ENCODE peak calls at places on chromosomes 11 and 22, in five cellular contexts. One of them, this sample, is unnamed.

GRCh38 chr11:102799656-102800339 is 1.8 kb upstream of the MMP1 start:
- DNase-seq in NB4: no peak
- DNase-seq in PC-9: no peak
- DNase-seq in lower lobe of right lung: no peak
- DNase-seq in astrocyte of the spinal cord: no peak
- DNase-seq in this sample: peak; percentile 46

GRCh38 chr11:57277845-57278720 is 41.0 kb upstream of the APLNR start:
- DNase-seq in NB4: peak; percentile 50
- DNase-seq in PC-9: peak; percentile 94
- DNase-seq in lower lobe of right lung: peak; percentile 71
- DNase-seq in astrocyte of the spinal cord: peak; percentile 75
- DNase-seq in this sample: peak; percentile 94

GRCh38 chr22:46537946-46538815 is 761 bp upstream of the CELSR1 start:
- DNase-seq in NB4: peak; percentile 69
- DNase-seq in PC-9: peak; percentile 65
- DNase-seq in lower lobe of right lung: no peak
- DNase-seq in astrocyte of the spinal cord: peak; percentile 35
- DNase-seq in this sample: peak; percentile 40

GRCh38 chr11:100367892-100368291 is 319.2 kb upstream of the ARHGAP42 start:
- DNase-seq in NB4: no peak
- DNase-seq in PC-9: no peak
- DNase-seq in lower lobe of right lung: no peak
- DNase-seq in astrocyte of the spinal cord: no peak
- DNase-seq in this sample: no peak

GRCh38 chr11:14669499-14669898 is 25.9 kb downstream of the PDE3B start:
- DNase-seq in NB4: no peak
- DNase-seq in PC-9: no peak
- DNase-seq in lower lobe of right lung: no peak
- DNase-seq in astrocyte of the spinal cord: no peak
- DNase-seq in this sample: no peak

GRCh38 chr22:33451851-33452469 is 393.8 kb upstream of the SYN3 start:
- DNase-seq in NB4: no peak
- DNase-seq in PC-9: no peak
- DNase-seq in lower lobe of right lung: no peak
- DNase-seq in astrocyte of the spinal cord: no peak
- DNase-seq in this sample: no peak

GRCh38 chr11:46738887-46739286 is 19.9 kb downstream of the F2 start:
- DNase-seq in NB4: no peak
- DNase-seq in PC-9: no peak
- DNase-seq in lower lobe of right lung: no peak
- DNase-seq in astrocyte of the spinal cord: no peak
- DNase-seq in this sample: no peak

GRCh38 chr11:125250316-125250870 is 85.8 kb downstream of the PKNOX2 start:
- DNase-seq in NB4: peak; percentile 10
- DNase-seq in PC-9: no peak
- DNase-seq in lower lobe of right lung: no peak
- DNase-seq in astrocyte of the spinal cord: peak; percentile 18
- DNase-seq in this sample: no peak

GRCh38 chr22:46578824-46579561 is 41.2 kb upstream of the GRAMD4 start:
- DNase-seq in NB4: peak; percentile 34
- DNase-seq in PC-9: no peak
- DNase-seq in lower lobe of right lung: peak; percentile 63
- DNase-seq in astrocyte of the spinal cord: peak; percentile 39
- DNase-seq in this sample: peak; percentile 37

GRCh38 chr11:7469351-7469865 is 15.9 kb upstream of the OLFML1 start:
- DNase-seq in NB4: no peak
- DNase-seq in PC-9: no peak
- DNase-seq in lower lobe of right lung: no peak
- DNase-seq in astrocyte of the spinal cord: no peak
- DNase-seq in this sample: no peak

DNA sequence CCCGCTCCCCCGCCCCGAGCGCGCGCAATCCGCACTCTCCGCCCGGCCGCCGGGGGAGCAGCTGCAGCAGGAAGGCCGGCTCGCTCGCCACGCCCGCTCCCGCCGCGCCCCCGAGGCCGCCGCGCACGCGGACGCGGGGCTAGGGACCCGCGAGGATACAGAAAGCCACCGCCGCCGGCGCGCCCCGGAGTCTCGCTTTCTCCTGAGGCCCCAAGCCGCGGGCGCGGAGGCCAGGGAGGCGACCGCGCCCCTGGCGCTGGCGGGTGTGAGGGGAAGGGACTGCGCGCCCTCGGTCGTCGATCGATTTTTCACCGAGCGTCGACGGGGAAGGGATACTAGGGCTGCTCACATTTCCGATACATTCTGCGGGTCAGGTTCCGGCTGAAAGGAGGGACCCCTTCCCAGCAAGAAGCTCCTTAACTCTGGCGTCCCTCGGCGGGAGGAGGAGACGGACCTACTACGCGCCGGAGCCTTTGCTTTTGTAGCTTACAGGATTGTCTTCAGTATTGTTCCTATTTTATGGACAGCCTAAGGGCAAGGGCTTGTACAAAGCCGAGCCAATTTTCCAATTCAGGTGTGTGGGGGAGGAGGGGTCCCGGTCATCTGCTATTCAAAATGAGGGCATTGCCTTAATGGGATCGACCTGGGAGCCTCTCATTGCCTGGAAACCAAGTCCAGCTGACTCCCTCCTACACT is 416 bp upstream of the GAB2 start:
- DNase-seq in NB4: peak; percentile 91
- DNase-seq in PC-9: peak; percentile 63
- DNase-seq in lower lobe of right lung: peak; percentile 91
- DNase-seq in astrocyte of the spinal cord: peak; percentile 72
- DNase-seq in this sample: peak; percentile 77
- TF ChIP-seq CTCF in NB4: no peak
- TF ChIP-seq CTCF in PC-9: peak; percentile 26
- TF ChIP-seq CTCF in lower lobe of right lung: peak; percentile 15
- TF ChIP-seq CTCF in astrocyte of the spinal cord: no peak
- TF ChIP-seq CTCF in this sample: no peak

GRCh38 chr11:75722669-75723042 is 5.0 kb downstream of the MOGAT2 start:
- DNase-seq in NB4: no peak
- DNase-seq in PC-9: no peak
- DNase-seq in lower lobe of right lung: no peak
- DNase-seq in astrocyte of the spinal cord: no peak
- DNase-seq in this sample: no peak
- H3K4me3 ChIP-seq in NB4: no peak overlapping the region
- H3K4me3 ChIP-seq in PC-9: no peak overlapping the region
- H3K4me3 ChIP-seq in lower lobe of right lung: no peak overlapping the region
- H3K4me3 ChIP-seq in astrocyte of the spinal cord: no peak overlapping the region
- H3K4me3 ChIP-seq in this sample: no peak overlapping the region

GRCh38 chr22:35894464-35894878 is 134.2 kb downstream of the RBFOX2 start:
- DNase-seq in NB4: no peak
- DNase-seq in PC-9: no peak
- DNase-seq in lower lobe of right lung: no peak
- DNase-seq in astrocyte of the spinal cord: peak; percentile 32
- DNase-seq in this sample: peak; percentile 28
- TF ChIP-seq CTCF in NB4: no peak
- TF ChIP-seq CTCF in PC-9: no peak
- TF ChIP-seq CTCF in lower lobe of right lung: no peak
- TF ChIP-seq CTCF in astrocyte of the spinal cord: no peak
- TF ChIP-seq CTCF in this sample: no peak

GRCh38 chr11:65445101-65445603 is 22.6 kb downstream of the NEAT1 start:
- DNase-seq in NB4: no peak
- DNase-seq in PC-9: no peak
- DNase-seq in lower lobe of right lung: no peak
- DNase-seq in astrocyte of the spinal cord: peak; percentile 62
- DNase-seq in this sample: peak; percentile 46

GRCh38 chr11:65445604-65446445 is 23.2 kb downstream of the NEAT1 start:
- DNase-seq in NB4: peak; percentile 61
- DNase-seq in PC-9: peak; percentile 34
- DNase-seq in lower lobe of right lung: no peak
- DNase-seq in astrocyte of the spinal cord: peak; percentile 38
- DNase-seq in this sample: peak; percentile 61

GRCh38 chr11:65444314-65445051 is 21.9 kb downstream of the NEAT1 start:
- DNase-seq in NB4: no peak
- DNase-seq in PC-9: no peak
- DNase-seq in lower lobe of right lung: no peak
- DNase-seq in astrocyte of the spinal cord: peak; percentile 43
- DNase-seq in this sample: peak; percentile 42

GRCh38 chr11:65440831-65441499 is 18.4 kb downstream of the NEAT1 start:
- DNase-seq in NB4: no peak
- DNase-seq in PC-9: peak; percentile 35
- DNase-seq in lower lobe of right lung: no peak
- DNase-seq in astrocyte of the spinal cord: peak; percentile 51
- DNase-seq in this sample: peak; percentile 46

GRCh38 chr11:65442952-65443351 is 20.4 kb downstream of the NEAT1 start:
- DNase-seq in NB4: no peak
- DNase-seq in PC-9: no peak
- DNase-seq in lower lobe of right lung: no peak
- DNase-seq in astrocyte of the spinal cord: peak; percentile 41
- DNase-seq in this sample: peak; percentile 41
- H3K4me3 ChIP-seq in NB4: no peak overlapping the region
- H3K4me3 ChIP-seq in PC-9: no peak overlapping the region
- H3K4me3 ChIP-seq in lower lobe of right lung: no peak overlapping the region
- H3K4me3 ChIP-seq in astrocyte of the spinal cord: no peak overlapping the region
- H3K4me3 ChIP-seq in this sample: no peak overlapping the region

GRCh38 chr11:45180158-45180887 is 33.9 kb downstream of the PRDM11 start:
- DNase-seq in NB4: peak; percentile 82
- DNase-seq in PC-9: peak; percentile 63
- DNase-seq in lower lobe of right lung: peak; percentile 64
- DNase-seq in astrocyte of the spinal cord: no peak
- DNase-seq in this sample: no peak
- TF ChIP-seq CTCF in NB4: no peak
- TF ChIP-seq CTCF in PC-9: peak; percentile 1
- TF ChIP-seq CTCF in lower lobe of right lung: peak; percentile 55
- TF ChIP-seq CTCF in astrocyte of the spinal cord: peak; percentile 44
- TF ChIP-seq CTCF in this sample: peak; percentile 29

DNA sequence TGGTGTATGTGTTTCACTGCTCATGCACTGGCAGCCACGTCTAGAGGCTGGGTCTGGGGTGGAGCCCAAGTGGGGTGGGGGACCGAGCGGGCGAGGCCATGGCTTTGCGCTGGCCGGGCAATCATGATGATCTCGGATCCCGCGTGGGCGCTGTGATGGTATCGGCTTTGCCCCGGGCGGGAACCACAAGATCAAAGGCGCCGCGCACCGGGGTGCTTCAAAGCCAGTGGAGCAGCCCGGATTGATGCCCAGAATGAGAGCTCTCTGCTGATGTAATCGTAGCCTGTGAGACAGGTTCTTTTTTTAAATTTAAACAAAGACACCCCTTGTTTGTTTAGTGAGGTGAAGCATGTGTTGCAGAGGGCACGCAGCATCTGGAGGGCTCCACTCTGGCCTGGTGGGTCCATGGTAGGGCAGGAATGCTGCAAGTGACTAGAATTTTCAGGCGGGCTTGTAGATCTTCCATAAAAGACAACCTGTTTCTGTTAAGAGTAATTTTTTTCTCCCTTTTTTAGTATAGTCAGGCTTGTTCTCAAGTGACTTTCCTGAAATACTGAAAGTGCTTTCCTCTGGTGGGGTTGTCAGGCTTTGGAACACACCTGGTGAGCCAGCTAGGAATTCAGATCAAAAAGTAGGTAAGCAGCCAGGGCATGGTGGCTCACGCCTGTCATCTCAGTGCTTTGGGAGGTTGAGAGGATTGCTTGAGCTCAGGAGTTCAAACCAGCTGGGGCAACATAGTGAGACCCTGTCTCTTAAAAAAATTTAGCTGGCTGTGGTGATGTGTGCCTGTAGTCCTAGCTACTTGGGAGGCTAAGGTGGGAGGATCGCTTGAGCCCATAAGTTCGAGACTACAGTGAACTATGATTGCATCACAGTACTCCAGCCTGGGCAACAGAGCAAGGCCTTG is 40.7 kb downstream of the ZNRF3 start:
- DNase-seq in NB4: no peak
- DNase-seq in PC-9: no peak
- DNase-seq in lower lobe of right lung: peak; percentile 79
- DNase-seq in astrocyte of the spinal cord: no peak
- DNase-seq in this sample: no peak
- H3K4me3 ChIP-seq in NB4: no peak overlapping the region
- H3K4me3 ChIP-seq in PC-9: no peak overlapping the region
- H3K4me3 ChIP-seq in lower lobe of right lung: no peak overlapping the region
- H3K4me3 ChIP-seq in astrocyte of the spinal cord: no peak overlapping the region
- H3K4me3 ChIP-seq in this sample: no peak overlapping the region

GRCh38 chr22:49997932-49998717 is 14.4 kb downstream of the IL17REL start:
- DNase-seq in NB4: no peak
- DNase-seq in PC-9: peak; percentile 32
- DNase-seq in lower lobe of right lung: peak; percentile 36
- DNase-seq in astrocyte of the spinal cord: no peak
- DNase-seq in this sample: no peak
- TF ChIP-seq CTCF in NB4: no peak
- TF ChIP-seq CTCF in PC-9: no peak
- TF ChIP-seq CTCF in lower lobe of right lung: no peak
- TF ChIP-seq CTCF in astrocyte of the spinal cord: no peak
- TF ChIP-seq CTCF in this sample: no peak

DNA sequence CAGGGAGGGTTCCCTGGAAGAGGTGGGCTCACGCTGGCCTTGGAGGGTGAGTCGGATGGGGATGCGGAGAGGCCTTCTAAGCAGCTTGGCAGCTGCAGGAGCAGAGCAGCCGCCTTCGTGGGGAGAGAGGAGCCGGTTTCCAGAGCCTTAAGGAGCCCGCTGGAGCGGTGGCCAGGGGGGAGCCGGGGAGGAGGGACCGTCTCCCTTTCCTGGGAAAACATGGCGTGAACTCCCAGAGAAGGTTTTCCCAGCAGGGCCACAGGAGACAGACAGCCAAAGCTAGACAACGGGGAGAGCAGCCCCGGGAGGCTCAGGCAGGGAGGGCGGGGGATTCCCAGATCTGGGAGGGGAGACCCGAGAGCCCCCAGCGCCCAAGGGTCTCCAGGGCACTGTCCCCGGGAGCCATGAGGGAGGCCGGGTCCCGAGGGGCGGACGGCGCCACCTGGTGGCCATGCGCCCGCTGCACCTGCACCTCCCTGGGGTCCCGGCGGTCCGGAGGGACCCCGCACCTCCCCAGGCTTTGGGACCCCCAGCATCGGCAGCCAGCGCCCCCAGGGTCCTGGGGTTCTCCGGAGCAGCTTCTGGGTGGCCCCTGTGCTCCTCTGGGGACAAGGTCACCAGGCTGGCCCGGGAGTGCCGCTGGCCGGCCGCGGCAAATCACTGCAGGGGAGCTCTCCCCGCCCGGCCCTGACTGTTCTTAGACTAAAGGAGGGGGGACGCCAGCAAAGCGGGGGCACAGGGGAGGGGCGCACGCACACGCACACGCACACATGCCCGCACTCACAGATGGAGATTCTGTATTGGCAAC is 2.4 kb upstream of the SYT8 start:
- DNase-seq in NB4: peak; percentile 54
- DNase-seq in PC-9: no peak
- DNase-seq in lower lobe of right lung: peak; percentile 70
- DNase-seq in astrocyte of the spinal cord: peak; percentile 14
- DNase-seq in this sample: peak; percentile 14
- H3K4me3 ChIP-seq in NB4: no peak overlapping the region
- H3K4me3 ChIP-seq in PC-9: peak overlapping the region; percentile 31
- H3K4me3 ChIP-seq in lower lobe of right lung: peak overlapping the region; percentile 30
- H3K4me3 ChIP-seq in astrocyte of the spinal cord: no peak overlapping the region
- H3K4me3 ChIP-seq in this sample: no peak overlapping the region